ENCODE peak calls at places on chromosomes 12 and 14, in seven cellular contexts. F is left lung, A is fibroblast of lung, S is lower leg skin, Q is astrocyte of the spinal cord, W is A673, E is uterus. Z is an unnamed sample.

GRCh38 chr14:95311752-95312151 is 8.0 kb downstream of the CLMN start:
- DNase-seq in E (no peak), S (no peak), W (peak; percentile 46), F (no peak), A (no peak), Q (no peak), Z (no peak)

GRCh38 chr12:61536525-61536924 is 723.7 kb upstream of the USP15 start:
- DNase-seq in S (no peak), F (no peak), A (peak; percentile 38), Q (no peak), E (no peak), W (no peak), Z (no peak)

GRCh38 chr14:38342803-38343202 is 86.9 kb upstream of the CLEC14A start:
- DNase-seq in E (no peak), Q (peak; percentile 84), S (no peak), F (no peak), A (peak; percentile 48), W (no peak), Z (no peak)

GRCh38 chr12:58233886-58234285 is 292.5 kb downstream of the ATP23 start:
- DNase-seq in F (no peak), Q (no peak), S (no peak), W (no peak), E (no peak), A (no peak), Z (no peak)

GRCh38 chr12:66129934-66130266 is 650 bp downstream of the LLPH start:
- DNase-seq in W (no peak), A (no peak), S (no peak), E (no peak), F (no peak), Q (peak; percentile 22), Z (no peak)

GRCh38 chr14:23094666-23095195 is at the start of gene ACIN1:
- DNase-seq in E (no peak), A (peak; percentile 92), F (peak; percentile 97), W (peak; percentile 93), S (no peak), Q (peak; percentile 92), Z (peak; percentile 80)

GRCh38 chr12:44248436-44248835 is 412.6 kb downstream of the TMEM117 start:
- DNase-seq in E (no peak), S (no peak), A (no peak), Q (no peak), F (no peak), W (no peak), Z (no peak)

GRCh38 chr14:74563233-74563585 is 48.8 kb downstream of the LTBP2 start:
- DNase-seq in A (peak; percentile 91), F (no peak), W (no peak), S (no peak), Q (peak; percentile 85), E (no peak), Z (no peak)

GRCh38 chr14:104283197-104284106 is 145.1 kb downstream of the KIF26A start:
- DNase-seq in Q (no peak), F (peak; percentile 59), W (no peak), A (no peak), S (no peak), E (peak; percentile 8), Z (no peak)

GRCh38 chr14:76328457-76329137 is 47.3 kb upstream of the ESRRB start:
- DNase-seq in A (no peak), E (no peak), W (no peak), F (no peak), S (no peak), Q (no peak), Z (no peak)

GRCh38 chr14:105093426-105094192 is 28.4 kb upstream of the GPR132 start:
- DNase-seq in Q (peak; percentile 72), E (peak; percentile 87), F (peak; percentile 95), S (peak; percentile 90), W (peak; percentile 83), A (peak; percentile 61), Z (no peak)

GRCh38 chr12:5768171-5768879 is 176.7 kb downstream of the ANO2 start:
- DNase-seq in S (no peak), F (peak; percentile 66), E (peak; percentile 17), W (no peak), Q (no peak), A (no peak), Z (peak; percentile 77)

GRCh38 chr14:53683229-53683628 is 273.4 kb downstream of the BMP4 start:
- DNase-seq in S (no peak), E (no peak), W (no peak), A (peak; percentile 39), Q (no peak), F (no peak), Z (no peak)

GRCh38 chr14:92481811-92482559 is 31.6 kb upstream of the RIN3 start:
- DNase-seq in F (no peak), A (no peak), Q (no peak), W (no peak), E (no peak), S (peak; percentile 48), Z (peak; percentile 28)

GRCh38 chr14:31947680-31948580 is 129.2 kb upstream of the ARHGAP5 start:
- DNase-seq in E (no peak), A (no peak), W (no peak), Q (no peak), S (no peak), F (no peak), Z (no peak)

GRCh38 chr12:122909442-122910288 is 13.7 kb upstream of the VPS37B start:
- DNase-seq in E (no peak), W (peak; percentile 33), S (no peak), F (no peak), Q (no peak), A (no peak), Z (no peak)

DNA sequence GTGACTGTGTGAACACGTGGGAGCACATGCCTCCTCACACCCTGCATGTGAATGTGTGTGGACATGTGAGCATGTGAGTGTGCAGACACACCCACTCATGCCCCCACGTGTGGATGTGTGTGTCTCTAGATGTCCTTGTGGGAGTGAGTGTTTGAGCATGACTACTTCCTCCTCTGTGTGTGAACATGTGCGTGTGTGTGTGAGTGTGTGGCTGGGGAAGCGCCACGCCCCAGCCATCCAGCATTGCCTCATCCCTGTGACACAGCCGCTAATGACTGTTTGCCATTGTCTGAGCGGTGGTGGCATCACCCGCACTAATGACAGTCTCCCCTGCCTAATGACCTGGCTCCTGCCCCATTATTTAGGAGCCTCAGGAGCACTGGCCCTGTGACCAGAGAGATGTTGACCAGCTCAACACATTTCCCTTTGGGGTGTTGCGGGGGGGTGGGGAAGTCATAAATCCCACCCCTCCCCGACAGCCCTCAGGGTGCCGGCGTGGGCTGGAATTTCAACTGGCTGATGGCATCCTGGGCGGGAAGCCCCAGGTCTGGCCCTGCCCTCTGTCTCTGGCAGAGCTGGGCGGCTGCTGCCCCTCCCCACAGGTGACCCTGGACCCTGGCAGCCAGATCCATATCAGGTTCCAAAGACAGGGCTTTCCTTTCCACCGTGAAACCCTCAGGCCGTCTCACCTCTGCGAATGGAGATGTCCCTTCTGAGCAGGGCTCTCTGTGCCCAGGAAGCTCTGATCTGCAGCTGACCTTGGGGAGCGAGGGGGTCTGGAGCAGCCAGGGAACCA is 11.5 kb upstream of the KRT80 start:
- DNase-seq in W (peak; percentile 87), S (peak; percentile 96), Q (peak; percentile 57), F (peak; percentile 84), A (peak; percentile 66), E (no peak), Z (peak; percentile 78)
- TF ChIP-seq CTCF in W (no peak), S (no peak), Q (no peak), F (no peak), A (no peak), E (no peak), Z (no peak)

GRCh38 chr14:28773176-28773575 is 6.6 kb downstream of the FOXG1 start:
- DNase-seq in F (no peak), E (no peak), A (no peak), Q (no peak), W (no peak), S (no peak), Z (no peak)

GRCh38 chr14:28776482-28777266 is 10.1 kb downstream of the FOXG1 start:
- DNase-seq in W (no peak), A (no peak), Q (no peak), F (no peak), S (no peak), E (no peak), Z (no peak)

GRCh38 chr14:28772613-28773012 is 6.0 kb downstream of the FOXG1 start:
- DNase-seq in E (no peak), Q (no peak), F (no peak), W (no peak), A (no peak), S (no peak), Z (no peak)

GRCh38 chr14:28774764-28775738 is 8.5 kb downstream of the FOXG1 start:
- DNase-seq in Q (no peak), W (no peak), E (no peak), F (no peak), S (no peak), A (no peak), Z (no peak)

DNA sequence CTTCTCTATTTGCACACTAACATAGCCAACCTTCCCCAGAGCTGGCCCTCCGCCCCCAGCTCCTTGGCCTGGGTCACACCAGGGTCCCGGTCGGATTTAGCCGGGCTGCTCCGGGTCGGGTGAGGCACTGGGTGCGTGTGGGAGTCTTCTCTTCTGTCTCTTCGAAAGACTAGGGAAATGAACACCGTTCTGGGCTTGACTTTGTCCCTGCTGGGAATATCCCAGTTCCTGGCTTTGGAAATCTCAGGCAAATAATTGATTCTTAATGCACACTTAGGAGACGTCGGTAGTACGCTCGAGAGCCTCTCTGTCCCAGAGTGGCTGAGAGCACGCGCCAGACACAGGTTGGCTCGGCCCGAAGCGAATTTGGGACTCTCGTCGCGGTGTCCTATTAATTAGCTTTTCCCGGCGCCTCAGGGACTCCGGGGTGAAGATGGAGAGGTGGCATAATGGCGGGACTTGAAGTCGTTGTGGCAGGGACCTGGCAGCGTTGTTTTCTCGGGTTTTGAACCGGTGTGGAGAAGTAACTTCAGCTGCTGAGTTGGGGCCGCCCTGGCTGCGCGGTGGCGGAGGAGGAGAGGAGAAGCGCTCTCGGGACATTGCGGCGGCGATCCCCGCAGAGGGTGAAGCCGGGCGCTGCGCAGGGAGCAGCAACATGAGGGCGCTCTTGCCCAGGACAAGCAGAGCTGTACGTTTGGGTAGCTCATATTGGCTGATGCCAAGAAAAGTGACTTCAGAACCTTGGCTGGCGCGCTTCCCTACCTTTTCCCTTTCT is 7.5 kb downstream of the FOXG1 start:
- DNase-seq in F (peak; percentile 74), E (no peak), Q (peak; percentile 71), S (no peak), W (peak; percentile 64), A (peak; percentile 55), Z (no peak)
- TF ChIP-seq CTCF in F (no peak), E (no peak), Q (peak; percentile 68), S (no peak), W (peak; percentile 65), A (peak; percentile 53), Z (no peak)

GRCh38 chr12:110888256-110888991 is 32.0 kb downstream of the MYL2 start:
- DNase-seq in A (no peak), E (no peak), Q (no peak), F (no peak), S (no peak), W (peak; percentile 49), Z (no peak)
- TF ChIP-seq CTCF in A (no peak), E (no peak), Q (no peak), F (no peak), S (no peak), W (peak; percentile 15), Z (no peak)

DNA sequence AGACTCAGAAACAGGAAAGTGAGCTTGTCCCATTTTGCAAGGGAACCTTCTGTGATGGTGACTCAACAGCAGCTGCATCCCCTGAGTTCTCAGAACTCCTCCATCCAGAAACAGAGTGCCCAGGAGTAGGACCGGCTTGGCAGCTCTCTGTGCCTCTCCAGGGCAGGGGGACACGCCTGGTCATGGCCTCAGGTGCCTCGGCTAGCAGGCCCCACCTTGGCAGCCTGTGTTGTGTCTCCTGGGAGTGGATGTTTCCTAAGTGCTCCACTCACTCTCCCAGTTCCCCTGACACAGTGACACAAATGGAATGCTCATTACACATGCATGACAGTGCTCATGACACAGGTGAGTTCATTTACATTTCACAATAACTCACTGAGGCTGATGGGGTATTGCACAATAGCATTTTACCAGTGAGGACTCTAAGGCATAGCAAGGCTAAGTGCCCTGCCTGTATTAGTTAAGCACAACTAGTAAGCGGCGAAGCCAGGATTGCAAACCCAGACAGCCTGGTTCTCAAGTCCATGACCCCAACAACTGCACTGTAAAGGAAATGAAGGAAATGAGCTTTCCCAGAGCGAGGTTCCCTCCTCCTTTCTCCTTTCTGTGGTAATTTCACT is 47.4 kb downstream of the CALM1 start:
- DNase-seq in S (no peak), A (no peak), E (no peak), W (peak; percentile 93), Q (no peak), F (peak; percentile 86), Z (no peak)
- TF ChIP-seq CTCF in S (no peak), A (no peak), E (no peak), W (no peak), Q (no peak), F (no peak), Z (no peak)